ENCODE peak calls at places on chromosomes 2 and 18, in six cellular contexts. O, L, U, T, M and X are unnamed samples.
A peak's percentile ranks its signal among the peaks of the same experiment; 100 is the strongest.

GRCh38 chr2:27509326-27509725 is 12.7 kb downstream of the GCKR start:
- DNase-seq in O (no peak), L (no peak), U (peak; percentile 48), T (no peak), M (no peak), X (no peak)

GRCh38 chr18:75207298-75208054 is 1.5 kb downstream of the PTGR3 start:
- DNase-seq in O (no peak), L (no peak), U (no peak), T (peak; percentile 61), M (no peak), X (no peak)

GRCh38 chr2:23069935-23070334 is 315.0 kb upstream of the KLHL29 start:
- DNase-seq in O (no peak), L (no peak), U (no peak), T (no peak), M (no peak), X (no peak)

GRCh38 chr2:71856709-71857525 is 290.7 kb downstream of the CYP26B1 start:
- DNase-seq in O (no peak), L (no peak), U (no peak), T (no peak), M (peak; percentile 46), X (no peak)

GRCh38 chr18:41226186-41226585 is 728.8 kb upstream of the PIK3C3 start:
- DNase-seq in O (peak; percentile 18), L (no peak), U (no peak), T (no peak), M (peak; percentile 0), X (no peak)

GRCh38 chr2:217106650-217107014 is 246.8 kb upstream of the TNP1 start:
- DNase-seq in O (no peak), L (no peak), U (no peak), T (no peak), M (peak; percentile 5), X (no peak)

GRCh38 chr2:236876642-236877041 is 209.0 kb upstream of the COPS8 start:
- DNase-seq in O (no peak), L (no peak), U (no peak), T (no peak), M (no peak), X (no peak)

GRCh38 chr2:178109813-178110212 is 2.4 kb upstream of the RBM45 start:
- DNase-seq in O (peak; percentile 10), L (no peak), U (no peak), T (no peak), M (peak; percentile 48), X (no peak)

GRCh38 chr2:198700330-198700729 is 757.4 kb downstream of the SATB2 start:
- DNase-seq in O (no peak), L (no peak), U (no peak), T (no peak), M (no peak), X (no peak)

GRCh38 chr2:215028231-215028630 is 110.2 kb downstream of the ABCA12 start:
- DNase-seq in O (peak; percentile 26), L (no peak), U (no peak), T (no peak), M (no peak), X (no peak)

GRCh38 chr18:12703714-12704113 is 872 bp downstream of the PSMG2 start:
- DNase-seq in O (no peak), L (no peak), U (no peak), T (no peak), M (peak; percentile 26), X (no peak)

GRCh38 chr2:134466141-134466540 is 212.3 kb downstream of the MGAT5 start:
- DNase-seq in O (no peak), L (no peak), U (no peak), T (peak; percentile 61), M (peak; percentile 27), X (no peak)

GRCh38 chr2:173271825-173272224 is 82.8 kb upstream of the CDCA7 start:
- DNase-seq in O (no peak), L (no peak), U (no peak), T (no peak), M (peak; percentile 88), X (no peak)

GRCh38 chr2:11588228-11589110 is 54.6 kb downstream of the GREB1 start:
- DNase-seq in O (no peak), L (no peak), U (no peak), T (no peak), M (no peak), X (no peak)

GRCh38 chr18:11981633-11982366 is 493 bp downstream of the IMPA2 start:
- DNase-seq in O (no peak), L (no peak), U (peak; percentile 58), T (peak; percentile 48), M (no peak), X (no peak)

GRCh38 chr2:206361407-206362045 is 81.8 kb upstream of the ADAM23 start:
- DNase-seq in O (no peak), L (no peak), U (no peak), T (peak; percentile 41), M (peak; percentile 15), X (no peak)

GRCh38 chr2:109722026-109722425 is 72.1 kb upstream of the RGPD5 start:
- DNase-seq in O (no peak), L (no peak), U (peak; percentile 45), T (no peak), M (no peak), X (no peak)

GRCh38 chr2:26740890-26741302 is 23.2 kb upstream of the SLC35F6 start:
- DNase-seq in O (no peak), L (no peak), U (no peak), T (peak; percentile 72), M (no peak), X (no peak)

GRCh38 chr2:233061591-233062446 is 1.7 kb downstream of the INPP5D start:
- DNase-seq in O (no peak), L (no peak), U (peak; percentile 52), T (peak; percentile 71), M (no peak), X (no peak)

GRCh38 chr2:230326453-230327417 is at the start of gene SP140L:
- DNase-seq in O (no peak), L (peak; percentile 62), U (peak; percentile 79), T (peak; percentile 93), M (peak; percentile 85), X (no peak)

GRCh38 chr2:172931923-172932520 is 143.6 kb upstream of the MAP3K20 start:
- DNase-seq in O (no peak), L (peak; percentile 14), U (peak; percentile 59), T (peak; percentile 67), M (peak; percentile 41), X (no peak)

GRCh38 chr2:70984576-70985282 is 6.3 kb downstream of the ANKRD53 start:
- DNase-seq in O (no peak), L (peak; percentile 68), U (peak; percentile 64), T (peak; percentile 88), M (peak; percentile 30), X (no peak)

GRCh38 chr18:46169464-46169941 is 65.3 kb downstream of the HAUS1 start:
- DNase-seq in O (no peak), L (no peak), U (no peak), T (no peak), M (no peak), X (no peak)

GRCh38 chr2:192535956-192536685 is 341.4 kb upstream of the TMEFF2 start:
- DNase-seq in O (peak; percentile 11), L (no peak), U (no peak), T (no peak), M (no peak), X (no peak)

GRCh38 chr18:74505776-74506175 is 9.6 kb downstream of the CNDP2 start:
- DNase-seq in O (no peak), L (no peak), U (no peak), T (no peak), M (no peak), X (no peak)

GRCh38 chr2:238938460-238939055 is 90.7 kb downstream of the TWIST2 start:
- DNase-seq in O (no peak), L (no peak), U (peak; percentile 67), T (peak; percentile 26), M (peak; percentile 77), X (no peak)

GRCh38 chr2:24972315-24972958 is 682 bp upstream of the DNAJC27 start:
- DNase-seq in O (no peak), L (no peak), U (no peak), T (peak; percentile 66), M (peak; percentile 21), X (no peak)